ENCODE peak calls at places on chromosomes 13 and 19, in four cellular contexts. T, S, D and B are unnamed samples.

GRCh38 chr13:67509039-67509438 is 278.9 kb upstream of the PCDH9 start:
- DNase-seq in T (no peak), S (no peak), D (peak), B (no peak)

GRCh38 chr13:21998279-21998678 is 327.4 kb downstream of the FGF9 start:
- DNase-seq in T (no peak), S (no peak), D (peak), B (no peak)

GRCh38 chr19:18699403-18700054 is 16.0 kb downstream of the CRTC1 start:
- DNase-seq in T (no peak), S (no peak), D (no peak), B (no peak)

GRCh38 chr19:19305696-19306095 is 14.6 kb downstream of the SUGP1 start:
- DNase-seq in T (no peak), S (no peak), D (no peak), B (no peak)

GRCh38 chr13:113211774-113212173 is 2.4 kb downstream of the CUL4A start:
- DNase-seq in T (peak), S (no peak), D (no peak), B (no peak)

GRCh38 chr13:82467626-82468025 is 1414.6 kb downstream of the SLITRK1 start:
- DNase-seq in T (no peak), S (no peak), D (no peak), B (no peak)

GRCh38 chr13:114264886-114265611 is 16.4 kb upstream of the UPF3A start:
- DNase-seq in T (no peak), S (no peak), D (no peak), B (peak)

GRCh38 chr19:2976609-2977000 is 759 bp upstream of the TLE6 start:
- DNase-seq in T (peak), S (no peak), D (peak), B (no peak)

GRCh38 chr19:35841961-35842595 is 10.2 kb downstream of the NPHS1 start:
- DNase-seq in T (no peak), S (no peak), D (peak), B (no peak)

GRCh38 chr19:5050016-5050656 is 81.2 kb downstream of the KDM4B start:
- DNase-seq in T (no peak), S (no peak), D (no peak), B (no peak)

GRCh38 chr13:102212729-102213128 is 189.1 kb downstream of the FGF14 start:
- DNase-seq in T (no peak), S (no peak), D (no peak), B (no peak)

GRCh38 chr19:17089238-17089637 is 13.7 kb downstream of the MYO9B start:
- DNase-seq in T (no peak), S (no peak), D (no peak), B (peak)

GRCh38 chr13:80237646-80238045 is 103.3 kb downstream of the SPRY2 start:
- DNase-seq in T (no peak), S (no peak), D (no peak), B (no peak)

GRCh38 chr19:11659612-11660011 is 62.3 kb downstream of the ZNF627 start:
- DNase-seq in T (no peak), S (no peak), D (no peak), B (no peak)
- TF ChIP-seq CTCF in T (peak), S (peak), D (no peak), B (peak)

GRCh38 chr13:44092053-44092452 is 212.3 kb downstream of the LACC1 start:
- DNase-seq in T (no peak), S (no peak), D (no peak), B (no peak)

GRCh38 chr13:44084146-44084545 is 204.4 kb downstream of the LACC1 start:
- DNase-seq in T (no peak), S (no peak), D (no peak), B (no peak)

GRCh38 chr13:44086389-44086788 is 206.7 kb downstream of the LACC1 start:
- DNase-seq in T (no peak), S (no peak), D (no peak), B (no peak)

GRCh38 chr13:44088911-44089851 is 209.5 kb downstream of the LACC1 start:
- DNase-seq in T (no peak), S (no peak), D (no peak), B (peak)

GRCh38 chr13:44088409-44088808 is 208.7 kb downstream of the LACC1 start:
- DNase-seq in T (no peak), S (no peak), D (no peak), B (no peak)
- H3K4me3 ChIP-seq in T (no peak), S (no peak), D (no peak), B (no peak)

DNA sequence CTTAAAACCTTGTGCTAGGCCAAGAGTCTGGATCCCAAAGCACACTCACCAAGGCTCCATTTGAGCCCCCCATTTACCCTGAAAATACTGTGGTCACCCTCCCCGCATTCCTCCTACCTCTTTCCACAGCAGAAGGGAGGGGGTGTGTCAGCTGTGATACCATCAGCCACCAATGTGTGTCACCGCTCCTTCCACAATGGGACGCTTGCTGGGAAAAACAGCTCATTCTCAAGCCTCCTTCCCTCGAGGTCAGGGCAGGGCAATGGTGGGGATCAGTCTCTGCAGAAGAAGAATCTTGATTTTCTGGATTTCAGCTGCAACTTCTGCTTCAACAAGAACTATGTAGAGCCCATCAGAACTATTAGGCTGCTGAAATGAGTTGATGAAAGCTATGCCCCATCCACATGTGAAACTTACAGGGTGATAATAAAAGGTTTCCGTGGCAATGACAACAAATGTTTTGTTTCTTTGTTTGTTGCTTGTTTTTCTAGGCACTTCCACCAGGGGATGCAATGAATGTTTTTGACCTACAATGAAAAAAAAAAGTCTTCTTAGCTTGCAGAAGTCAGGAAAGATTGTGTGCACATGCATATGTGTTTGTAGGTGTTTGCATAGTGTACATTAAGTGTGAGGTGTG is 26.4 kb upstream of the ZNF507 start:
- DNase-seq in T (no peak), S (no peak), D (no peak), B (no peak)
- TF ChIP-seq CTCF in T (no peak), S (no peak), D (no peak), B (peak)

DNA sequence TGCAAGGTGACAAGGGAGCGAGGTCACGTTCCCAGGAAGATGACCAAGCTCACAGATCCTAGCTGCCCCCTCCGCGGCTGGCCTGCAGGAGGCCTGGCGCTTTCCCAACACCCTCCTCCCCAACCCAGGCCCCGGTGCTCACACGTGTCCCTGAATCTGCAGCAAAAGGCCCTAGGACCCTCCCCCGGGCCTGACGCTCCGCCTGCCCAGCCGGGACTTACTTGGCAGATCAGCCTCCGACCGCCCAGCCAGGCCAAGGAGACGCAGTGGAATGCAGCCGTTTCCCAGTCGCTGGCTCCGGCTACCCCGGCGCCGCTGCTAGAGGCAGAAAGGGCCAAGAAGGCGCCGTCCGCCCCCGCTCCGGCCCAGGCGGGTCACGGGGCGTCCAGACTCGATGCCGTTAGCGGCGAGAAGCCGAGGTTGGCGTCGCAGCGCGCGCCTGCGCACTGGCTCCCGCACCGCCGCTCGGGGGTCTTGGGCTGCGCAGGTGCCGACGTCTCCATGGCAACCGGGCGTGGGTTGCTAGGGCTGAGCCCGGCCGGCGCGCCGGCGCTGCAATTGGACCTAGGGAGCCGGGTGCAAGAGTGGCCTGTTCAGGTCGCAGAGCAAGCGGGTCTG is at the start of gene PNMA8A:
- DNase-seq in T (peak), S (peak), D (peak), B (no peak)
- H3K4me3 ChIP-seq in T (peak), S (peak), D (peak), B (peak)